ENCODE peak calls at places on chromosomes 16 and 17, in five cellular contexts. One of them, this sample, is unnamed.

GRCh38 chr16:30914849-30915248 is 8.5 kb upstream of the FBXL19 start:
- DNase-seq in IMR-90: no peak
- DNase-seq in CD8-positive, alpha-beta memory T cell: no peak
- DNase-seq in adrenal gland: no peak
- DNase-seq in thoracic aorta: no peak
- DNase-seq in this sample: no peak

GRCh38 chr16:2473999-2474876 is 689 bp upstream of the TBC1D24 start:
- DNase-seq in IMR-90: peak; percentile 27
- DNase-seq in thoracic aorta: no peak
- DNase-seq in adrenal gland: peak; percentile 59
- DNase-seq in CD8-positive, alpha-beta memory T cell: peak; percentile 44
- DNase-seq in this sample: no peak

GRCh38 chr17:68011199-68011665 is 15.0 kb upstream of the C17orf58 start:
- DNase-seq in thoracic aorta: no peak
- DNase-seq in adrenal gland: peak; percentile 67
- DNase-seq in IMR-90: no peak
- DNase-seq in CD8-positive, alpha-beta memory T cell: peak; percentile 55
- DNase-seq in this sample: no peak

GRCh38 chr17:83125515-83126274 is 46.3 kb downstream of the METRNL start:
- DNase-seq in adrenal gland: peak; percentile 58
- DNase-seq in CD8-positive, alpha-beta memory T cell: no peak
- DNase-seq in thoracic aorta: no peak
- DNase-seq in IMR-90: no peak
- DNase-seq in this sample: no peak

GRCh38 chr16:27801259-27801945 is 251.5 kb downstream of the KATNIP start:
- DNase-seq in adrenal gland: no peak
- DNase-seq in CD8-positive, alpha-beta memory T cell: no peak
- DNase-seq in thoracic aorta: no peak
- DNase-seq in IMR-90: no peak
- DNase-seq in this sample: no peak

GRCh38 chr17:8294361-8294760 is 839 bp downstream of the SLC25A35 start:
- DNase-seq in CD8-positive, alpha-beta memory T cell: no peak
- DNase-seq in adrenal gland: no peak
- DNase-seq in IMR-90: no peak
- DNase-seq in thoracic aorta: no peak
- DNase-seq in this sample: no peak

GRCh38 chr17:75152971-75153853 is 1.1 kb downstream of the JPT1 start:
- DNase-seq in thoracic aorta: no peak
- DNase-seq in IMR-90: peak; percentile 28
- DNase-seq in adrenal gland: peak; percentile 27
- DNase-seq in CD8-positive, alpha-beta memory T cell: no peak
- DNase-seq in this sample: no peak

GRCh38 chr16:67613808-67614207 is 31.1 kb upstream of the CARMIL2 start:
- DNase-seq in IMR-90: no peak
- DNase-seq in thoracic aorta: no peak
- DNase-seq in adrenal gland: no peak
- DNase-seq in CD8-positive, alpha-beta memory T cell: no peak
- DNase-seq in this sample: no peak

GRCh38 chr17:45279898-45280297 is 18.0 kb upstream of the SPATA32 start:
- DNase-seq in adrenal gland: no peak
- DNase-seq in CD8-positive, alpha-beta memory T cell: no peak
- DNase-seq in IMR-90: no peak
- DNase-seq in thoracic aorta: no peak
- DNase-seq in this sample: no peak

GRCh38 chr16:11977206-11978041 is 890 bp downstream of the SNX29 start:
- DNase-seq in IMR-90: peak; percentile 82
- DNase-seq in adrenal gland: peak; percentile 27
- DNase-seq in CD8-positive, alpha-beta memory T cell: no peak
- DNase-seq in thoracic aorta: no peak
- DNase-seq in this sample: peak; percentile 63

GRCh38 chr17:45440161-45440859 is 7.6 kb upstream of the ARHGAP27 start:
- DNase-seq in CD8-positive, alpha-beta memory T cell: no peak
- DNase-seq in thoracic aorta: no peak
- DNase-seq in adrenal gland: no peak
- DNase-seq in IMR-90: no peak
- DNase-seq in this sample: no peak

GRCh38 chr16:63289834-63290460 is 1253.7 kb upstream of the CDH8 start:
- DNase-seq in thoracic aorta: no peak
- DNase-seq in adrenal gland: peak; percentile 45
- DNase-seq in IMR-90: no peak
- DNase-seq in CD8-positive, alpha-beta memory T cell: no peak
- DNase-seq in this sample: no peak

GRCh38 chr17:77462101-77462500 is 321.3 kb downstream of the SEC14L1 start:
- DNase-seq in thoracic aorta: no peak
- DNase-seq in adrenal gland: peak; percentile 44
- DNase-seq in CD8-positive, alpha-beta memory T cell: no peak
- DNase-seq in IMR-90: no peak
- DNase-seq in this sample: no peak

GRCh38 chr16:14608111-14608566 is 21.9 kb downstream of the PARN start:
- DNase-seq in IMR-90: no peak
- DNase-seq in thoracic aorta: no peak
- DNase-seq in adrenal gland: no peak
- DNase-seq in CD8-positive, alpha-beta memory T cell: no peak
- DNase-seq in this sample: no peak

GRCh38 chr17:81002409-81003361 is 11.0 kb downstream of the CHMP6 start:
- DNase-seq in adrenal gland: peak; percentile 76
- DNase-seq in IMR-90: peak; percentile 63
- DNase-seq in CD8-positive, alpha-beta memory T cell: no peak
- DNase-seq in thoracic aorta: no peak
- DNase-seq in this sample: peak; percentile 78

GRCh38 chr17:32482568-32483320 is 4.0 kb upstream of the CDK5R1 start:
- DNase-seq in adrenal gland: no peak
- DNase-seq in IMR-90: peak; percentile 33
- DNase-seq in thoracic aorta: no peak
- DNase-seq in CD8-positive, alpha-beta memory T cell: no peak
- DNase-seq in this sample: no peak

GRCh38 chr16:28621756-28622155 is 11.9 kb upstream of the SULT1A1 start:
- DNase-seq in CD8-positive, alpha-beta memory T cell: no peak
- DNase-seq in adrenal gland: no peak
- DNase-seq in IMR-90: no peak
- DNase-seq in thoracic aorta: no peak
- DNase-seq in this sample: no peak

GRCh38 chr16:17331071-17331521 is 139.7 kb downstream of the XYLT1 start:
- DNase-seq in CD8-positive, alpha-beta memory T cell: no peak
- DNase-seq in IMR-90: no peak
- DNase-seq in thoracic aorta: peak; percentile 63
- DNase-seq in adrenal gland: peak; percentile 85
- DNase-seq in this sample: no peak

GRCh38 chr16:68917541-68917940 is 74.2 kb downstream of the TANGO6 start:
- DNase-seq in thoracic aorta: no peak
- DNase-seq in adrenal gland: no peak
- DNase-seq in IMR-90: no peak
- DNase-seq in CD8-positive, alpha-beta memory T cell: no peak
- DNase-seq in this sample: no peak

GRCh38 chr16:8963010-8963824 is 489 bp downstream of the USP7 start:
- DNase-seq in thoracic aorta: no peak
- DNase-seq in CD8-positive, alpha-beta memory T cell: peak; percentile 8
- DNase-seq in adrenal gland: no peak
- DNase-seq in IMR-90: no peak
- DNase-seq in this sample: no peak

GRCh38 chr17:48127371-48128051 is 19.9 kb downstream of the SNX11 start:
- DNase-seq in CD8-positive, alpha-beta memory T cell: no peak
- DNase-seq in thoracic aorta: no peak
- DNase-seq in adrenal gland: no peak
- DNase-seq in IMR-90: no peak
- DNase-seq in this sample: no peak

GRCh38 chr17:48125829-48126612 is 18.5 kb downstream of the SNX11 start:
- DNase-seq in thoracic aorta: no peak
- DNase-seq in IMR-90: no peak
- DNase-seq in CD8-positive, alpha-beta memory T cell: no peak
- DNase-seq in adrenal gland: no peak
- DNase-seq in this sample: no peak

GRCh38 chr17:48121921-48122650 is 14.5 kb downstream of the SNX11 start:
- DNase-seq in CD8-positive, alpha-beta memory T cell: no peak
- DNase-seq in IMR-90: no peak
- DNase-seq in adrenal gland: no peak
- DNase-seq in thoracic aorta: no peak
- DNase-seq in this sample: no peak

GRCh38 chr17:48123111-48123510 is 15.5 kb downstream of the SNX11 start:
- DNase-seq in thoracic aorta: no peak
- DNase-seq in IMR-90: no peak
- DNase-seq in adrenal gland: no peak
- DNase-seq in CD8-positive, alpha-beta memory T cell: no peak
- DNase-seq in this sample: no peak

DNA sequence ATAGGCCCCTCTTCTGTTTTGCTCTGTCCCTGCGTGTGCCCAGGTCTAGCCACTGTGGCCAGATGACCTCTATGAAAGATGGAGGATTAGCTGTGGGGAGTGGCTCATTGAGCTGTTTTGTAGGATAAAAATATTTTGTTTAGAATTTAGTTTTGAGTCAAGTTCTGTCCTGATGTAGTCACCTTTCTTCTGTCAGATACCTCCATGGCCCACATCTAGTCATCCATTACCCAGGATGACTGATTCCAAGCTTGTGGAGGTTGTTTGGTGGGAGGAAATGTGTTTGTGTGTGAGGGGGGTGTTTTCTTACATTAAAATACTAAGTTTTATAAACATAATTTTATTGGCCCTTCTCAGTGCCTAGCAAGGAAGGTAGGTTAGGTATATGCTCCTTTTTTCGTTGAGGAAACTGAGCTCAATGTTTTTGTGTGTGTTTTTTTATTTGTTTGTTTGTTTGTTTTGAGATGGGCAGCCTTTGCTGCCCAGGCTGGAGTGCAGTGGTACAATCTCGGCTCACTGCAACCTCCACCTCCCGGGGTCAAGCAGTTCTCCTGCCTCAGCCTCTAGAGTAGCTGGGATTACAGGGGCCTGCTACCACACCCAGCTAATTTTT is 16.3 kb downstream of the SNX11 start:
- DNase-seq in thoracic aorta: no peak
- DNase-seq in adrenal gland: no peak
- DNase-seq in CD8-positive, alpha-beta memory T cell: no peak
- DNase-seq in IMR-90: no peak
- DNase-seq in this sample: no peak
- H3K4me1 ChIP-seq in thoracic aorta: no peaks in the 10 kb centered on the region
- H3K4me1 ChIP-seq in adrenal gland: no peaks in the 10 kb centered on the region
- H3K4me1 ChIP-seq in CD8-positive, alpha-beta memory T cell: no peaks in the 10 kb centered on the region
- H3K4me1 ChIP-seq in IMR-90: no peaks in the 10 kb centered on the region
- H3K4me1 ChIP-seq in this sample: no peaks in the 10 kb centered on the region

DNA sequence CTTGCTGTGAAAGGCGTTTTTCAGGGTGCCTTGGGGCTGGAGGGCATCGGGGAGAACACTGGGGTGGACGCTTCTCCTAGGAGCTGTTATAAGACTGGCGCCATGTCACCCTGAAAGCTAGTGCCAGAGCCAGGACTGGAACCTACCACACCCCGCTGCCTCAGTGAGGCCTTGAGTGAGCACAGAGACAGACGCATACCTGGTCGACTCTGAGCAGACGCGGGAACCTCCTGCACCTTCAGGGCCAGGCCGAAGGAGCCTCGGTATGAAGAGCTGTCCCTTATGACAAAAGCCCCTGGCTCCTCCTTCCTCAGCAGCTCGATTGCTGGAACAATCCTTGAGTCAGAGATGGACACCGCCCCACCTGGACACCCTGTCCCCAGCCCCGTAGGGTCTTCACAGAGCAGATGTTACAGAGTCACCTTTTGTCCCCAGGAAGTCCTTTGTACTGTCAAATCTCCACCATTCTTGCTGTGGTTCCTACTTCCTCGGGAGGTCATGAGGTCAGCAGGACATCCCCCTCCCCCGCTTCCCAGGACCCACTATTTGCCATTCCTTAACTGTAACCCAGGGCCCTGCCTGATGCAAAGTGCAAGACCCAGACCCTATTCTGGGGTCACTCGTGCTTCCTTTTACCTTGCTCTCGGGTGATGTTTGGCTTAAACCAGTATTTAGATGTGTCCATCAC is 17.0 kb downstream of the TNS4 start:
- DNase-seq in thoracic aorta: no peak
- DNase-seq in CD8-positive, alpha-beta memory T cell: no peak
- DNase-seq in IMR-90: no peak
- DNase-seq in adrenal gland: no peak
- DNase-seq in this sample: no peak
- H3K4me1 ChIP-seq in thoracic aorta: peaks cover 6% of the 10 kb centered on the region
- H3K4me1 ChIP-seq in CD8-positive, alpha-beta memory T cell: peaks cover 46% of the 10 kb centered on the region
- H3K4me1 ChIP-seq in IMR-90: peaks cover 40% of the 10 kb centered on the region
- H3K4me1 ChIP-seq in adrenal gland: no peaks in the 10 kb centered on the region
- H3K4me1 ChIP-seq in this sample: peaks cover 7% of the 10 kb centered on the region

GRCh38 chr17:63986842-63987615 is 11.1 kb upstream of the PRR29 start:
- DNase-seq in IMR-90: no peak
- DNase-seq in CD8-positive, alpha-beta memory T cell: no peak
- DNase-seq in thoracic aorta: no peak
- DNase-seq in adrenal gland: peak; percentile 21
- DNase-seq in this sample: no peak

GRCh38 chr17:63984651-63985386 is 12.1 kb upstream of the SCN4A start:
- DNase-seq in IMR-90: peak; percentile 91
- DNase-seq in thoracic aorta: peak; percentile 33
- DNase-seq in adrenal gland: peak; percentile 74
- DNase-seq in CD8-positive, alpha-beta memory T cell: peak; percentile 59
- DNase-seq in this sample: peak; percentile 57

GRCh38 chr17:63985387-63986140 is 12.6 kb upstream of the PRR29 start:
- DNase-seq in adrenal gland: no peak
- DNase-seq in IMR-90: no peak
- DNase-seq in CD8-positive, alpha-beta memory T cell: no peak
- DNase-seq in thoracic aorta: no peak
- DNase-seq in this sample: no peak

GRCh38 chr17:63984206-63984605 is 11.5 kb upstream of the SCN4A start:
- DNase-seq in adrenal gland: no peak
- DNase-seq in thoracic aorta: no peak
- DNase-seq in IMR-90: peak; percentile 38
- DNase-seq in CD8-positive, alpha-beta memory T cell: no peak
- DNase-seq in this sample: no peak

DNA sequence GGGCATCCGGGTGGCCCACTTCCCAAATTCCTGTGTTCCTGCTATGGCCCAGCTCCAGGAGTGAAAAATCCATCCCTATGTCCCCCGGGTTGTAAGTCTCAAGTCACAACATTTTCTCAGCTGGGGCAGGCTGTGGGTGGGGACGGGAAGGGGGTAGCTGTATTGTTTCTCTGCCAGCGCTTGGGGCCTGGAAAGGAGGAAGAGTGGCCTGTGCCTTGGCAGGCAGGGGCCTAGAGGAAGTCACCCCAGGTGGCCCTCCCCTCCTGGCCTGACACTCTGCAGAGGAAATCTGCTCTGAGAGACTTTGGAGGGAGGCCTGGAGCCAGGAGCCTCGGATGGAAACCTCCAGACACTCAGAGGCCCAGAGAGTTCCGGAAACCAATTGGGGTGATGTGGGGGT is 10.6 kb upstream of the SCN4A start:
- DNase-seq in IMR-90: no peak
- DNase-seq in thoracic aorta: no peak
- DNase-seq in adrenal gland: peak; percentile 24
- DNase-seq in CD8-positive, alpha-beta memory T cell: no peak
- DNase-seq in this sample: no peak
- H3K4me1 ChIP-seq in IMR-90: peaks cover 6% of the 10 kb centered on the region
- H3K4me1 ChIP-seq in thoracic aorta: peaks cover 42% of the 10 kb centered on the region
- H3K4me1 ChIP-seq in adrenal gland: peaks cover 23% of the 10 kb centered on the region
- H3K4me1 ChIP-seq in CD8-positive, alpha-beta memory T cell: peaks cover 11% of the 10 kb centered on the region
- H3K4me1 ChIP-seq in this sample: peaks cover 16% of the 10 kb centered on the region

DNA sequence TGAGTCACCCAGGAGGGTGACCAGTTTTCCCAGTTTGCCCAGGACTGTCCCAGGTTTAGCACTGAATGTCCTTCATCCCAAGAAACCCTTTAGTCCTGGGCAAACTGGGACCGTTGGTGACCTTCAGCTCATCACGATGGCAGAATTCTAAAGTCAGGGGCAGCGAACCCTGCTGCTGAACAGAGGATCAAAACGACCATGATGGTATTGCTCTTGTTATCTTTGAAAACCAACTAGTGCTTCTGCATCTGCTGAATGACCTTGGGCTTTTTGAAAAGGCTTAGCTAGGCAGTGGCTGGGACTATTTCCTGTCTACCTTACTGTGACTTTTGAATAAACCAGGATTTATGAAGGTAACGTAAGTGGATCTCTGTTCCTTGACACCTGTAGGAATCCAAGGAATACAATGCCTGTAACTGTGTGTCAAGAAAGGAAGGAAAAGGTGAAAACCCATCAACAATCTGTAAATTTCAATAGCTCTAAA is 281.9 kb downstream of the SOX9 start:
- DNase-seq in thoracic aorta: no peak
- DNase-seq in adrenal gland: no peak
- DNase-seq in IMR-90: no peak
- DNase-seq in CD8-positive, alpha-beta memory T cell: no peak
- DNase-seq in this sample: no peak
- H3K4me1 ChIP-seq in thoracic aorta: peaks cover 10% of the 10 kb centered on the region
- H3K4me1 ChIP-seq in adrenal gland: peaks cover 7% of the 10 kb centered on the region
- H3K4me1 ChIP-seq in IMR-90: peaks cover 23% of the 10 kb centered on the region
- H3K4me1 ChIP-seq in CD8-positive, alpha-beta memory T cell: no peaks in the 10 kb centered on the region
- H3K4me1 ChIP-seq in this sample: no peaks in the 10 kb centered on the region